ENCODE peak calls at places on chromosomes 2 and 18, in six cellular contexts. One of them, this sample, is unnamed.

GRCh38 chr2:30288576-30288975 is 57.2 kb downstream of the LBH start:
- DNase-seq in stomach: no peak
- DNase-seq in fibroblast of lung: no peak
- DNase-seq in body of pancreas: no peak
- DNase-seq in tibial artery: no peak
- DNase-seq in CD8-positive, alpha-beta T cell: no peak
- DNase-seq in this sample: no peak

GRCh38 chr2:172672114-172672513 is 63.5 kb upstream of the RAPGEF4 start:
- DNase-seq in stomach: no peak
- DNase-seq in fibroblast of lung: peak
- DNase-seq in body of pancreas: no peak
- DNase-seq in tibial artery: no peak
- DNase-seq in CD8-positive, alpha-beta T cell: no peak
- DNase-seq in this sample: peak

GRCh38 chr2:33134764-33135560 is 188.2 kb downstream of the LTBP1 start:
- DNase-seq in stomach: no peak
- DNase-seq in fibroblast of lung: no peak
- DNase-seq in body of pancreas: no peak
- DNase-seq in tibial artery: no peak
- DNase-seq in CD8-positive, alpha-beta T cell: no peak
- DNase-seq in this sample: peak

GRCh38 chr2:230784840-230785239 is 72.2 kb downstream of the CAB39 start:
- DNase-seq in stomach: no peak
- DNase-seq in fibroblast of lung: peak
- DNase-seq in body of pancreas: no peak
- DNase-seq in tibial artery: no peak
- DNase-seq in CD8-positive, alpha-beta T cell: no peak
- DNase-seq in this sample: peak

GRCh38 chr18:27005589-27005988 is 140.1 kb upstream of the AQP4 start:
- DNase-seq in stomach: no peak
- DNase-seq in fibroblast of lung: no peak
- DNase-seq in body of pancreas: no peak
- DNase-seq in tibial artery: no peak
- DNase-seq in CD8-positive, alpha-beta T cell: no peak
- DNase-seq in this sample: peak

GRCh38 chr2:232434091-232434490 is 21.9 kb upstream of the ALPI start:
- DNase-seq in stomach: no peak
- DNase-seq in fibroblast of lung: no peak
- DNase-seq in body of pancreas: no peak
- DNase-seq in tibial artery: peak
- DNase-seq in CD8-positive, alpha-beta T cell: no peak
- DNase-seq in this sample: no peak

GRCh38 chr18:28189400-28190239 is 12.7 kb upstream of the CDH2 start:
- DNase-seq in stomach: peak
- DNase-seq in fibroblast of lung: peak
- DNase-seq in body of pancreas: peak
- DNase-seq in tibial artery: no peak
- DNase-seq in CD8-positive, alpha-beta T cell: no peak
- DNase-seq in this sample: peak

GRCh38 chr2:185436787-185437372 is 301.7 kb upstream of the FSIP2 start:
- DNase-seq in stomach: no peak
- DNase-seq in fibroblast of lung: peak
- DNase-seq in body of pancreas: no peak
- DNase-seq in tibial artery: no peak
- DNase-seq in CD8-positive, alpha-beta T cell: no peak
- DNase-seq in this sample: no peak

GRCh38 chr18:46405832-46406538 is 251.0 kb downstream of the LOXHD1 start:
- DNase-seq in stomach: no peak
- DNase-seq in fibroblast of lung: no peak
- DNase-seq in body of pancreas: no peak
- DNase-seq in tibial artery: no peak
- DNase-seq in CD8-positive, alpha-beta T cell: no peak
- DNase-seq in this sample: no peak

GRCh38 chr2:113796592-113797180 is 40.2 kb upstream of the SLC35F5 start:
- DNase-seq in stomach: no peak
- DNase-seq in fibroblast of lung: no peak
- DNase-seq in body of pancreas: no peak
- DNase-seq in tibial artery: no peak
- DNase-seq in CD8-positive, alpha-beta T cell: no peak
- DNase-seq in this sample: no peak

GRCh38 chr2:104793971-104794370 is 59.9 kb upstream of the POU3F3 start:
- DNase-seq in stomach: no peak
- DNase-seq in fibroblast of lung: peak
- DNase-seq in body of pancreas: no peak
- DNase-seq in tibial artery: no peak
- DNase-seq in CD8-positive, alpha-beta T cell: no peak
- DNase-seq in this sample: peak

GRCh38 chr18:57916684-57917083 is 113.6 kb upstream of the ATP8B1 start:
- DNase-seq in stomach: no peak
- DNase-seq in fibroblast of lung: no peak
- DNase-seq in body of pancreas: no peak
- DNase-seq in tibial artery: no peak
- DNase-seq in CD8-positive, alpha-beta T cell: no peak
- DNase-seq in this sample: no peak

GRCh38 chr2:127606594-127607398 is 39.2 kb upstream of the GPR17 start:
- DNase-seq in stomach: peak
- DNase-seq in fibroblast of lung: no peak
- DNase-seq in body of pancreas: peak
- DNase-seq in tibial artery: no peak
- DNase-seq in CD8-positive, alpha-beta T cell: no peak
- DNase-seq in this sample: no peak

GRCh38 chr2:24160761-24161160 is 14.1 kb upstream of the FAM228A start:
- DNase-seq in stomach: no peak
- DNase-seq in fibroblast of lung: no peak
- DNase-seq in body of pancreas: no peak
- DNase-seq in tibial artery: no peak
- DNase-seq in CD8-positive, alpha-beta T cell: no peak
- DNase-seq in this sample: no peak

GRCh38 chr2:177675256-177676220 is 283.0 kb downstream of the AGPS start:
- DNase-seq in stomach: no peak
- DNase-seq in fibroblast of lung: no peak
- DNase-seq in body of pancreas: no peak
- DNase-seq in tibial artery: no peak
- DNase-seq in CD8-positive, alpha-beta T cell: no peak
- DNase-seq in this sample: no peak

GRCh38 chr2:160087854-160088745 is 25.7 kb upstream of the PLA2R1 start:
- DNase-seq in stomach: no peak
- DNase-seq in fibroblast of lung: no peak
- DNase-seq in body of pancreas: no peak
- DNase-seq in tibial artery: no peak
- DNase-seq in CD8-positive, alpha-beta T cell: no peak
- DNase-seq in this sample: peak

GRCh38 chr2:23460228-23460627 is 75.2 kb downstream of the KLHL29 start:
- DNase-seq in stomach: no peak
- DNase-seq in fibroblast of lung: peak
- DNase-seq in body of pancreas: no peak
- DNase-seq in tibial artery: no peak
- DNase-seq in CD8-positive, alpha-beta T cell: no peak
- DNase-seq in this sample: peak

GRCh38 chr2:38115216-38116012 is 39.5 kb upstream of the CYP1B1 start:
- DNase-seq in stomach: peak
- DNase-seq in fibroblast of lung: peak
- DNase-seq in body of pancreas: peak
- DNase-seq in tibial artery: peak
- DNase-seq in CD8-positive, alpha-beta T cell: peak
- DNase-seq in this sample: peak

GRCh38 chr18:55811964-55812363 is 224.0 kb upstream of the TCF4 start:
- DNase-seq in stomach: no peak
- DNase-seq in fibroblast of lung: no peak
- DNase-seq in body of pancreas: no peak
- DNase-seq in tibial artery: no peak
- DNase-seq in CD8-positive, alpha-beta T cell: no peak
- DNase-seq in this sample: no peak

GRCh38 chr2:234483568-234484251 is 13.2 kb downstream of the ARL4C start:
- DNase-seq in stomach: no peak
- DNase-seq in fibroblast of lung: no peak
- DNase-seq in body of pancreas: no peak
- DNase-seq in tibial artery: no peak
- DNase-seq in CD8-positive, alpha-beta T cell: peak
- DNase-seq in this sample: no peak

GRCh38 chr2:7281802-7282201 is 364.6 kb downstream of the RNF144A start:
- DNase-seq in stomach: no peak
- DNase-seq in fibroblast of lung: no peak
- DNase-seq in body of pancreas: no peak
- DNase-seq in tibial artery: no peak
- DNase-seq in CD8-positive, alpha-beta T cell: no peak
- DNase-seq in this sample: no peak

GRCh38 chr2:150465703-150466569 is 21.5 kb downstream of the RND3 start:
- DNase-seq in stomach: no peak
- DNase-seq in fibroblast of lung: no peak
- DNase-seq in body of pancreas: no peak
- DNase-seq in tibial artery: no peak
- DNase-seq in CD8-positive, alpha-beta T cell: no peak
- DNase-seq in this sample: peak

GRCh38 chr2:26011609-26011989 is 22.3 kb upstream of the RAB10 start:
- DNase-seq in stomach: no peak
- DNase-seq in fibroblast of lung: no peak
- DNase-seq in body of pancreas: no peak
- DNase-seq in tibial artery: no peak
- DNase-seq in CD8-positive, alpha-beta T cell: no peak
- DNase-seq in this sample: no peak

GRCh38 chr2:26008851-26009566 is 24.9 kb upstream of the RAB10 start:
- DNase-seq in stomach: peak
- DNase-seq in fibroblast of lung: peak
- DNase-seq in body of pancreas: no peak
- DNase-seq in tibial artery: peak
- DNase-seq in CD8-positive, alpha-beta T cell: no peak
- DNase-seq in this sample: peak

GRCh38 chr2:26009567-26009963 is 24.3 kb upstream of the RAB10 start:
- DNase-seq in stomach: no peak
- DNase-seq in fibroblast of lung: no peak
- DNase-seq in body of pancreas: no peak
- DNase-seq in tibial artery: no peak
- DNase-seq in CD8-positive, alpha-beta T cell: no peak
- DNase-seq in this sample: no peak

GRCh38 chr2:26011990-26012856 is 21.7 kb upstream of the RAB10 start:
- DNase-seq in stomach: peak
- DNase-seq in fibroblast of lung: peak
- DNase-seq in body of pancreas: peak
- DNase-seq in tibial artery: no peak
- DNase-seq in CD8-positive, alpha-beta T cell: no peak
- DNase-seq in this sample: peak

GRCh38 chr2:26010943-26011342 is 22.9 kb upstream of the RAB10 start:
- DNase-seq in stomach: no peak
- DNase-seq in fibroblast of lung: no peak
- DNase-seq in body of pancreas: no peak
- DNase-seq in tibial artery: no peak
- DNase-seq in CD8-positive, alpha-beta T cell: no peak
- DNase-seq in this sample: no peak
- H3K4me3 ChIP-seq in stomach: no peak
- H3K4me3 ChIP-seq in fibroblast of lung: no peak
- H3K4me3 ChIP-seq in body of pancreas: no peak
- H3K4me3 ChIP-seq in tibial artery: no peak
- H3K4me3 ChIP-seq in CD8-positive, alpha-beta T cell: no peak
- H3K4me3 ChIP-seq in this sample: no peak

GRCh38 chr2:111219285-111219684 is 98.6 kb downstream of the BCL2L11 start:
- DNase-seq in stomach: no peak
- DNase-seq in fibroblast of lung: peak
- DNase-seq in body of pancreas: no peak
- DNase-seq in tibial artery: no peak
- DNase-seq in CD8-positive, alpha-beta T cell: no peak
- DNase-seq in this sample: no peak

GRCh38 chr2:111221701-111222100 is 101.0 kb downstream of the BCL2L11 start:
- DNase-seq in stomach: no peak
- DNase-seq in fibroblast of lung: no peak
- DNase-seq in body of pancreas: no peak
- DNase-seq in tibial artery: no peak
- DNase-seq in CD8-positive, alpha-beta T cell: no peak
- DNase-seq in this sample: no peak

GRCh38 chr2:111222204-111222866 is 101.6 kb downstream of the BCL2L11 start:
- DNase-seq in stomach: no peak
- DNase-seq in fibroblast of lung: no peak
- DNase-seq in body of pancreas: no peak
- DNase-seq in tibial artery: no peak
- DNase-seq in CD8-positive, alpha-beta T cell: no peak
- DNase-seq in this sample: no peak

GRCh38 chr2:111216811-111217652 is 96.3 kb downstream of the BCL2L11 start:
- DNase-seq in stomach: no peak
- DNase-seq in fibroblast of lung: no peak
- DNase-seq in body of pancreas: no peak
- DNase-seq in tibial artery: no peak
- DNase-seq in CD8-positive, alpha-beta T cell: no peak
- DNase-seq in this sample: no peak

GRCh38 chr2:111219734-111220505 is 99.2 kb downstream of the BCL2L11 start:
- DNase-seq in stomach: no peak
- DNase-seq in fibroblast of lung: peak
- DNase-seq in body of pancreas: no peak
- DNase-seq in tibial artery: no peak
- DNase-seq in CD8-positive, alpha-beta T cell: no peak
- DNase-seq in this sample: no peak
- H3K4me3 ChIP-seq in stomach: no peak
- H3K4me3 ChIP-seq in fibroblast of lung: no peak
- H3K4me3 ChIP-seq in body of pancreas: no peak
- H3K4me3 ChIP-seq in tibial artery: no peak
- H3K4me3 ChIP-seq in CD8-positive, alpha-beta T cell: no peak
- H3K4me3 ChIP-seq in this sample: no peak

GRCh38 chr2:18950598-18950933 is 361.2 kb upstream of the NT5C1B start:
- DNase-seq in stomach: no peak
- DNase-seq in fibroblast of lung: no peak
- DNase-seq in body of pancreas: no peak
- DNase-seq in tibial artery: no peak
- DNase-seq in CD8-positive, alpha-beta T cell: no peak
- DNase-seq in this sample: no peak

DNA sequence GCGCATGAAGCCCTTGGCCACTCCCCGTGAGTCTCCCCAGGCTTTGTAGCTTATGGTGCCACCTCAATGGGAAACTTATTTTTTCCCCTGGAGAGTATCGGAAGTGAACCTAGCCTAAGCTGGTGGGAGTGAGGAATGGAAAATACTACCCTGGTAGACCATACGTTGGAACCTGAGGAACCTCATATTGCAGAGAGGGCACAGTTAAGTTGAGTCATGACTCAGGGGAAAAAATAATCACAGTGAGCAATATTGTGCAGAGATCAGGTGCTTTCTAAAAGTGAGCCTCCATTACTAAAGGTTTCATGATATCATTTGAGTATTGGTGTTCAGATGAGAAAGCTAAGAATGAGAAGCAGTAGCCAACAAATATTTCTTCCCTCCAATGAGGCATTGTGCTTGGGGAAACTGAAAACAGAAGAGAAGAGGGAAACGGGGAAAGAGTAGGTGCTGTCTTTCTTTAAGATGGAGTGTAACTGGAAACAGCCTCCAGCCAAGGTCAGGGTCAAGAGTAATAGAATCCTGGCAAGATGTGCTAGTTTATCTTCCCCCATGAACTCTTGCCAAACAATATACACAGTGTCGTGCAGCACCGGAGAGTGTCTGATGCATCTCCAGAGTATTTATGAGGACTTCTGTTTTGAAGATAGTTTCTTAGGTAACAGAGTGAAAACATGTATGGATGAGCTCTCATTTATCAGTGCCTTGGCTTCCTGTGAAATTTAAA is 360.7 kb upstream of the NT5C1B start:
- DNase-seq in stomach: no peak
- DNase-seq in fibroblast of lung: peak
- DNase-seq in body of pancreas: no peak
- DNase-seq in tibial artery: no peak
- DNase-seq in CD8-positive, alpha-beta T cell: no peak
- DNase-seq in this sample: peak
- H3K4me3 ChIP-seq in stomach: no peak
- H3K4me3 ChIP-seq in fibroblast of lung: no peak
- H3K4me3 ChIP-seq in body of pancreas: no peak
- H3K4me3 ChIP-seq in tibial artery: no peak
- H3K4me3 ChIP-seq in CD8-positive, alpha-beta T cell: no peak
- H3K4me3 ChIP-seq in this sample: no peak

GRCh38 chr18:79828258-79828657 is 30.5 kb downstream of the KCNG2 start:
- DNase-seq in stomach: no peak
- DNase-seq in fibroblast of lung: no peak
- DNase-seq in body of pancreas: no peak
- DNase-seq in tibial artery: no peak
- DNase-seq in CD8-positive, alpha-beta T cell: no peak
- DNase-seq in this sample: no peak
- H3K4me3 ChIP-seq in stomach: no peak
- H3K4me3 ChIP-seq in fibroblast of lung: no peak
- H3K4me3 ChIP-seq in body of pancreas: no peak
- H3K4me3 ChIP-seq in tibial artery: no peak
- H3K4me3 ChIP-seq in CD8-positive, alpha-beta T cell: no peak
- H3K4me3 ChIP-seq in this sample: no peak